ENCODE peak calls at places on chromosomes 12 and 14, in seven cellular contexts. P is head of caudate nucleus; Q is stimulated activated CD8-positive, alpha-beta memory T cell treated with anti-CD3 and anti-CD28 coated beads, Interleukin-4, amount 100 ng/mL, for 4 hours; X is foreskin melanocyte; V is activated gamma-delta T cell treated with Interleukin-2 at 50 U/mL for 16 hours; J is kidney; B is hippocampal formation. A is an unnamed sample.

GRCh38 chr12:3973939-3974644 is 100.9 kb upstream of the PARP11 start:
- DNase-seq in P (no peak), Q (no peak), X (no peak), V (no peak), J (no peak), B (no peak), A (no peak)

GRCh38 chr12:124694250-124694649 is 126.8 kb upstream of the NCOR2 start:
- DNase-seq in P (no peak), Q (no peak), X (no peak), V (peak), J (no peak), B (no peak), A (no peak)

GRCh38 chr14:89017417-89017816 is 193.0 kb downstream of the TTC8 start:
- DNase-seq in P (no peak), Q (no peak), X (no peak), V (no peak), J (no peak), B (no peak), A (no peak)

GRCh38 chr14:29868000-29868399 is 59.6 kb downstream of the PRKD1 start:
- DNase-seq in P (no peak), Q (no peak), X (no peak), V (no peak), J (no peak), B (no peak), A (no peak)

GRCh38 chr12:39632670-39633069 is 13.1 kb upstream of the ABCD2 start:
- DNase-seq in P (no peak), Q (no peak), X (no peak), V (no peak), J (no peak), B (no peak), A (no peak)

GRCh38 chr12:123813349-123813748 is 51.2 kb downstream of the DNAH10 start:
- DNase-seq in P (no peak), Q (no peak), X (no peak), V (no peak), J (no peak), B (no peak), A (no peak)

GRCh38 chr12:124196236-124196635 is 98.7 kb upstream of the RFLNA start:
- DNase-seq in P (no peak), Q (no peak), X (no peak), V (no peak), J (no peak), B (no peak), A (no peak)

GRCh38 chr12:2341051-2341751 is 288.4 kb downstream of the CACNA1C start:
- DNase-seq in P (no peak), Q (no peak), X (no peak), V (no peak), J (no peak), B (no peak), A (no peak)

GRCh38 chr14:26290007-26290530 is 307.8 kb downstream of the NOVA1 start:
- DNase-seq in P (no peak), Q (no peak), X (no peak), V (no peak), J (no peak), B (no peak), A (no peak)

GRCh38 chr12:40837891-40838424 is 145.7 kb downstream of the CNTN1 start:
- DNase-seq in P (no peak), Q (no peak), X (no peak), V (no peak), J (no peak), B (no peak), A (no peak)

GRCh38 chr12:4974217-4974616 is 64.5 kb downstream of the KCNA1 start:
- DNase-seq in P (no peak), Q (no peak), X (no peak), V (no peak), J (no peak), B (no peak), A (no peak)

GRCh38 chr12:67940780-67941243 is 48.4 kb upstream of the IFNG-AS1 start:
- DNase-seq in P (no peak), Q (no peak), X (peak), V (no peak), J (no peak), B (no peak), A (no peak)

GRCh38 chr12:24977060-24977459 is 28.2 kb upstream of the BCAT1 start:
- DNase-seq in P (no peak), Q (no peak), X (no peak), V (no peak), J (no peak), B (no peak), A (no peak)

GRCh38 chr14:76947078-76947837 is 81.2 kb downstream of the IRF2BPL start:
- DNase-seq in P (peak), Q (peak), X (peak), V (peak), J (peak), B (peak), A (peak)

GRCh38 chr12:52203126-52203921 is 11.5 kb upstream of the KRT80 start:
- DNase-seq in P (peak), Q (no peak), X (peak), V (no peak), J (peak), B (no peak), A (no peak)

GRCh38 chr12:14958361-14959125 is 2.9 kb downstream of the ARHGDIB start:
- DNase-seq in P (no peak), Q (no peak), X (no peak), V (no peak), J (no peak), B (no peak), A (no peak)

GRCh38 chr12:72289633-72290032 is 17.5 kb downstream of the TRHDE start:
- DNase-seq in P (no peak), Q (no peak), X (no peak), V (no peak), J (no peak), B (no peak), A (no peak)

GRCh38 chr12:71426648-71427047 is 12.9 kb upstream of the LGR5 start:
- DNase-seq in P (no peak), Q (no peak), X (no peak), V (no peak), J (no peak), B (no peak), A (no peak)

GRCh38 chr12:52156757-52157565 is 34.9 kb downstream of the KRT80 start:
- DNase-seq in P (peak), Q (peak), X (no peak), V (peak), J (peak), B (peak), A (peak)

GRCh38 chr12:52347546-52348510 is 19.5 kb downstream of the KRT85 start:
- DNase-seq in P (no peak), Q (no peak), X (no peak), V (no peak), J (no peak), B (no peak), A (no peak)

GRCh38 chr14:55604467-55604866 is 24.5 kb downstream of the KTN1 start:
- DNase-seq in P (no peak), Q (no peak), X (no peak), V (no peak), J (no peak), B (no peak), A (no peak)

GRCh38 chr12:52007158-52007921 is 594 bp downstream of the TAMALIN start:
- DNase-seq in P (no peak), Q (no peak), X (no peak), V (peak), J (peak), B (no peak), A (no peak)

GRCh38 chr14:89767861-89768268 is 186.7 kb downstream of the EFCAB11 start:
- DNase-seq in P (no peak), Q (peak), X (peak), V (peak), J (no peak), B (no peak), A (no peak)

GRCh38 chr12:113359133-113359938 is 949 bp downstream of the PLBD2 start:
- DNase-seq in P (peak), Q (no peak), X (no peak), V (no peak), J (peak), B (peak), A (no peak)

GRCh38 chr14:64602826-64603225 is 53.1 kb downstream of the PPP1R36 start:
- DNase-seq in P (no peak), Q (no peak), X (no peak), V (no peak), J (no peak), B (no peak), A (no peak)

GRCh38 chr12:117045998-117046374 is 53.2 kb downstream of the TESC start:
- DNase-seq in P (no peak), Q (no peak), X (no peak), V (no peak), J (no peak), B (no peak), A (no peak)

GRCh38 chr14:94907626-94908261 is 137.8 kb upstream of the GSC start:
- DNase-seq in P (no peak), Q (no peak), X (no peak), V (no peak), J (no peak), B (no peak), A (no peak)

GRCh38 chr12:123364532-123365140 is at the start of gene SBNO1:
- DNase-seq in P (peak), Q (peak), X (no peak), V (peak), J (peak), B (peak), A (peak)

GRCh38 chr12:52351196-52352059 is 15.9 kb downstream of the KRT85 start:
- DNase-seq in P (peak), Q (peak), X (no peak), V (peak), J (no peak), B (peak), A (peak)

GRCh38 chr14:52021971-52022600 is 32.7 kb downstream of the RTRAF start:
- DNase-seq in P (no peak), Q (no peak), X (no peak), V (no peak), J (no peak), B (no peak), A (no peak)